ENCODE peak calls at places on chromosomes 12 and 14, in ten cellular contexts. One of them, this sample, is unnamed.

GRCh38 chr14:80434574-80435321 is 223.4 kb upstream of the DIO2 start:
- DNase-seq in endodermal cell: peak; percentile 68
- DNase-seq in astrocyte: no peak
- DNase-seq in lung: no peak
- DNase-seq in HepG2: no peak
- DNase-seq in body of pancreas: no peak
- DNase-seq in spleen: no peak
- DNase-seq in IMR-90: peak; percentile 45
- DNase-seq in Panc1: no peak
- DNase-seq in adrenal gland: no peak
- DNase-seq in this sample: no peak

GRCh38 chr12:56116267-56117081 is at the start of gene RPL41:
- DNase-seq in endodermal cell: peak; percentile 98
- DNase-seq in astrocyte: peak; percentile 80
- DNase-seq in lung: peak; percentile 95
- DNase-seq in HepG2: peak; percentile 89
- DNase-seq in body of pancreas: peak; percentile 96
- DNase-seq in spleen: peak; percentile 96
- DNase-seq in IMR-90: peak; percentile 91
- DNase-seq in Panc1: peak; percentile 94
- DNase-seq in adrenal gland: peak; percentile 91
- DNase-seq in this sample: peak; percentile 87

GRCh38 chr12:126667340-126667739 is 1599.6 kb upstream of the TMEM132C start:
- DNase-seq in endodermal cell: no peak
- DNase-seq in astrocyte: peak; percentile 97
- DNase-seq in lung: no peak
- DNase-seq in HepG2: no peak
- DNase-seq in body of pancreas: no peak
- DNase-seq in spleen: no peak
- DNase-seq in IMR-90: no peak
- DNase-seq in Panc1: no peak
- DNase-seq in adrenal gland: no peak
- DNase-seq in this sample: peak; percentile 81

GRCh38 chr14:80930836-80931389 is 10.6 kb downstream of the CEP128 start:
- DNase-seq in endodermal cell: no peak
- DNase-seq in astrocyte: peak; percentile 93
- DNase-seq in lung: no peak
- DNase-seq in HepG2: no peak
- DNase-seq in body of pancreas: no peak
- DNase-seq in spleen: no peak
- DNase-seq in IMR-90: peak; percentile 96
- DNase-seq in Panc1: no peak
- DNase-seq in adrenal gland: no peak
- DNase-seq in this sample: peak; percentile 42

GRCh38 chr12:65592416-65592815 is 231.9 kb upstream of the HMGA2 start:
- DNase-seq in endodermal cell: no peak
- DNase-seq in astrocyte: no peak
- DNase-seq in lung: no peak
- DNase-seq in HepG2: no peak
- DNase-seq in body of pancreas: no peak
- DNase-seq in spleen: no peak
- DNase-seq in IMR-90: no peak
- DNase-seq in Panc1: no peak
- DNase-seq in adrenal gland: no peak
- DNase-seq in this sample: no peak

GRCh38 chr14:70780396-70781075 is 28.8 kb downstream of the MAP3K9 start:
- DNase-seq in endodermal cell: no peak
- DNase-seq in astrocyte: no peak
- DNase-seq in lung: peak; percentile 56
- DNase-seq in HepG2: no peak
- DNase-seq in body of pancreas: no peak
- DNase-seq in spleen: peak; percentile 85
- DNase-seq in IMR-90: no peak
- DNase-seq in Panc1: no peak
- DNase-seq in adrenal gland: peak; percentile 21
- DNase-seq in this sample: no peak

GRCh38 chr14:88005978-88006851 is 1.3 kb downstream of the GPR65 start:
- DNase-seq in endodermal cell: no peak
- DNase-seq in astrocyte: peak; percentile 46
- DNase-seq in lung: no peak
- DNase-seq in HepG2: no peak
- DNase-seq in body of pancreas: no peak
- DNase-seq in spleen: peak; percentile 74
- DNase-seq in IMR-90: no peak
- DNase-seq in Panc1: no peak
- DNase-seq in adrenal gland: no peak
- DNase-seq in this sample: no peak

GRCh38 chr12:64560395-64561301 is 49.6 kb upstream of the RASSF3 start:
- DNase-seq in endodermal cell: peak; percentile 62
- DNase-seq in astrocyte: peak; percentile 95
- DNase-seq in lung: no peak
- DNase-seq in HepG2: no peak
- DNase-seq in body of pancreas: no peak
- DNase-seq in spleen: no peak
- DNase-seq in IMR-90: peak; percentile 100
- DNase-seq in Panc1: peak; percentile 67
- DNase-seq in adrenal gland: peak; percentile 35
- DNase-seq in this sample: peak; percentile 95

GRCh38 chr14:57835751-57836150 is 30.1 kb downstream of the SLC35F4 start:
- DNase-seq in endodermal cell: no peak
- DNase-seq in astrocyte: no peak
- DNase-seq in lung: no peak
- DNase-seq in HepG2: no peak
- DNase-seq in body of pancreas: no peak
- DNase-seq in spleen: no peak
- DNase-seq in IMR-90: no peak
- DNase-seq in Panc1: no peak
- DNase-seq in adrenal gland: no peak
- DNase-seq in this sample: no peak

GRCh38 chr12:105476616-105477015 is 146.1 kb downstream of the C12orf75 start:
- DNase-seq in endodermal cell: no peak
- DNase-seq in astrocyte: no peak
- DNase-seq in lung: no peak
- DNase-seq in HepG2: no peak
- DNase-seq in body of pancreas: no peak
- DNase-seq in spleen: no peak
- DNase-seq in IMR-90: no peak
- DNase-seq in Panc1: no peak
- DNase-seq in adrenal gland: no peak
- DNase-seq in this sample: no peak

GRCh38 chr12:66137937-66138336 is 7.4 kb upstream of the LLPH start:
- DNase-seq in endodermal cell: no peak
- DNase-seq in astrocyte: no peak
- DNase-seq in lung: no peak
- DNase-seq in HepG2: no peak
- DNase-seq in body of pancreas: no peak
- DNase-seq in spleen: no peak
- DNase-seq in IMR-90: no peak
- DNase-seq in Panc1: no peak
- DNase-seq in adrenal gland: no peak
- DNase-seq in this sample: no peak

GRCh38 chr14:105488781-105489606 is 2.1 kb upstream of the TEDC1 start:
- DNase-seq in endodermal cell: no peak
- DNase-seq in astrocyte: no peak
- DNase-seq in lung: no peak
- DNase-seq in HepG2: no peak
- DNase-seq in body of pancreas: no peak
- DNase-seq in spleen: no peak
- DNase-seq in IMR-90: no peak
- DNase-seq in Panc1: no peak
- DNase-seq in adrenal gland: no peak
- DNase-seq in this sample: peak; percentile 47
- H3K4me3 ChIP-seq in endodermal cell: peak overlapping the region; percentile 78
- H3K4me3 ChIP-seq in astrocyte: no peak overlapping the region
- H3K4me3 ChIP-seq in lung: no peak overlapping the region
- H3K4me3 ChIP-seq in HepG2: peak overlapping the region; percentile 79
- H3K4me3 ChIP-seq in body of pancreas: no peak overlapping the region
- H3K4me3 ChIP-seq in spleen: peak overlapping the region; percentile 95
- H3K4me3 ChIP-seq in IMR-90: no peak overlapping the region
- H3K4me3 ChIP-seq in Panc1: peak overlapping the region; percentile 67
- H3K4me3 ChIP-seq in adrenal gland: no peak overlapping the region
- H3K4me3 ChIP-seq in this sample: no peak overlapping the region

GRCh38 chr14:36204674-36205073 is 28.2 kb upstream of the PTCSC3 start:
- DNase-seq in endodermal cell: no peak
- DNase-seq in astrocyte: no peak
- DNase-seq in lung: no peak
- DNase-seq in HepG2: no peak
- DNase-seq in body of pancreas: no peak
- DNase-seq in spleen: no peak
- DNase-seq in IMR-90: no peak
- DNase-seq in Panc1: no peak
- DNase-seq in adrenal gland: no peak
- DNase-seq in this sample: no peak
- H3K27me3 ChIP-seq in endodermal cell: peaks cover 14% of the 10 kb centered on the region
- H3K27me3 ChIP-seq in astrocyte: peaks cover 3% of the 10 kb centered on the region
- H3K27me3 ChIP-seq in lung: no peaks in the 10 kb centered on the region
- H3K27me3 ChIP-seq in HepG2: peaks cover 31% of the 10 kb centered on the region
- H3K27me3 ChIP-seq in body of pancreas: no peaks in the 10 kb centered on the region
- H3K27me3 ChIP-seq in spleen: no peaks in the 10 kb centered on the region
- H3K27me3 ChIP-seq in IMR-90: peaks cover 7% of the 10 kb centered on the region
- H3K27me3 ChIP-seq in Panc1: no peaks in the 10 kb centered on the region
- H3K27me3 ChIP-seq in adrenal gland: no peaks in the 10 kb centered on the region
- H3K27me3 ChIP-seq in this sample: no peaks in the 10 kb centered on the region

DNA sequence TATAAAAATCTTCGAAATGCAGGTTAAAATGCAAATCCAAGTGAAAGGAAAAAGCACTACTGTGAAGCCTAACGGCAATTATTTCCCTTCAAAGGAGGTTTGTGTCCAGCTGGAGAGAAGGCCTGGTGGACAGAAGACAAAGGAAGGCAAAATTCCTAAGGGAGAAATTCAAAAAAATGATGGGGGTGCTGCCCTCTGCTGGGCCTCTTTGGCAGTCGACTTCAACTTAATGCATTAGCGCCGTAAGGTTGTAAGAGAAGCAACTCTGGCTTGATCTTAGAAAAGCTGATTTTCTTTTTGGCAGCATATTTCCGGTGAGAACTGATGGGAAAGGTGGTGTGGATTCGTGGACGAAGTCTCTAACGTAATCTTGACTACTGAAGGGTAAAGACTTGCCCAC is 34.3 kb upstream of the CHFR start:
- DNase-seq in endodermal cell: peak; percentile 74
- DNase-seq in astrocyte: no peak
- DNase-seq in lung: no peak
- DNase-seq in HepG2: no peak
- DNase-seq in body of pancreas: no peak
- DNase-seq in spleen: no peak
- DNase-seq in IMR-90: no peak
- DNase-seq in Panc1: no peak
- DNase-seq in adrenal gland: no peak
- DNase-seq in this sample: no peak
- H3K9me3 ChIP-seq in endodermal cell: peaks cover 85% of the 10 kb centered on the region
- H3K9me3 ChIP-seq in astrocyte: peaks cover 56% of the 10 kb centered on the region
- H3K9me3 ChIP-seq in lung: peaks cover 55% of the 10 kb centered on the region
- H3K9me3 ChIP-seq in HepG2: peaks cover 100% of the 10 kb centered on the region
- H3K9me3 ChIP-seq in body of pancreas: peaks cover 23% of the 10 kb centered on the region
- H3K9me3 ChIP-seq in spleen: peaks cover 96% of the 10 kb centered on the region
- H3K9me3 ChIP-seq in IMR-90: peaks cover 87% of the 10 kb centered on the region
- H3K9me3 ChIP-seq in Panc1: peaks cover 67% of the 10 kb centered on the region
- H3K9me3 ChIP-seq in adrenal gland: peaks cover 26% of the 10 kb centered on the region
- H3K9me3 ChIP-seq in this sample: peaks cover 62% of the 10 kb centered on the region

GRCh38 chr12:68638721-68639395 is 28.2 kb downstream of the RAP1B start:
- DNase-seq in endodermal cell: no peak
- DNase-seq in astrocyte: peak; percentile 59
- DNase-seq in lung: no peak
- DNase-seq in HepG2: no peak
- DNase-seq in body of pancreas: no peak
- DNase-seq in spleen: no peak
- DNase-seq in IMR-90: no peak
- DNase-seq in Panc1: no peak
- DNase-seq in adrenal gland: no peak
- DNase-seq in this sample: no peak

GRCh38 chr12:68638171-68638570 is 27.5 kb downstream of the RAP1B start:
- DNase-seq in endodermal cell: no peak
- DNase-seq in astrocyte: no peak
- DNase-seq in lung: no peak
- DNase-seq in HepG2: no peak
- DNase-seq in body of pancreas: no peak
- DNase-seq in spleen: no peak
- DNase-seq in IMR-90: no peak
- DNase-seq in Panc1: no peak
- DNase-seq in adrenal gland: no peak
- DNase-seq in this sample: no peak

GRCh38 chr12:68639396-68639767 is 28.7 kb downstream of the RAP1B start:
- DNase-seq in endodermal cell: no peak
- DNase-seq in astrocyte: no peak
- DNase-seq in lung: no peak
- DNase-seq in HepG2: no peak
- DNase-seq in body of pancreas: no peak
- DNase-seq in spleen: no peak
- DNase-seq in IMR-90: no peak
- DNase-seq in Panc1: no peak
- DNase-seq in adrenal gland: no peak
- DNase-seq in this sample: no peak

GRCh38 chr12:68636268-68636667 is 25.6 kb downstream of the RAP1B start:
- DNase-seq in endodermal cell: no peak
- DNase-seq in astrocyte: peak; percentile 76
- DNase-seq in lung: no peak
- DNase-seq in HepG2: no peak
- DNase-seq in body of pancreas: no peak
- DNase-seq in spleen: no peak
- DNase-seq in IMR-90: peak; percentile 80
- DNase-seq in Panc1: no peak
- DNase-seq in adrenal gland: no peak
- DNase-seq in this sample: peak; percentile 17

DNA sequence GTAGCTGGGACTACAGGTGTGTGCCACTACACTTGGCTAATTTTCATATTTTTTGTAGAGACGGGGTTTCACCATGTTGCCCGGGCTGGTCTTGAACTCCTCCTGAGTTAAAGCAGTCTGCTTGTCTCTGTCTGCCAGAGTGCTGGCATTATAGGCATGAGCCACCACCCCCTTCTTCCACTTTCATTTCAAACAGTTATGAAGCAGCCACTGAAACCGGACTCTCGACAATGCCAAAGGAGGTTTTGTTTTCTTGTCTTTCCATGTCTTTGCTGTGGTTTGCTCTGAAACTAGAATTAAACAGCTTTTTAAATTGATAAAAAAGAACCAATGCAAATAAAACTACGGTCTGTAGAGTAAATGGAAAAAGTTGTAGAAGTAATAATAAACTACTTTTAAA is 30.4 kb downstream of the RAP1B start:
- DNase-seq in endodermal cell: no peak
- DNase-seq in astrocyte: no peak
- DNase-seq in lung: no peak
- DNase-seq in HepG2: no peak
- DNase-seq in body of pancreas: no peak
- DNase-seq in spleen: no peak
- DNase-seq in IMR-90: no peak
- DNase-seq in Panc1: no peak
- DNase-seq in adrenal gland: no peak
- DNase-seq in this sample: no peak
- H3K4me3 ChIP-seq in endodermal cell: no peak overlapping the region
- H3K4me3 ChIP-seq in astrocyte: no peak overlapping the region
- H3K4me3 ChIP-seq in lung: no peak overlapping the region
- H3K4me3 ChIP-seq in HepG2: no peak overlapping the region
- H3K4me3 ChIP-seq in body of pancreas: no peak overlapping the region
- H3K4me3 ChIP-seq in spleen: peak overlapping the region; percentile 24
- H3K4me3 ChIP-seq in IMR-90: no peak overlapping the region
- H3K4me3 ChIP-seq in Panc1: no peak overlapping the region
- H3K4me3 ChIP-seq in adrenal gland: no peak overlapping the region
- H3K4me3 ChIP-seq in this sample: no peak overlapping the region

This sample was measured in MG63.